ENCODE peak calls at places on chromosomes 16 and 17, in six cellular contexts. E, J, X, P, O and Z are unnamed samples.

GRCh38 chr17:15510361-15510760 is 42.9 kb upstream of the CDRT4 start:
- DNase-seq in P (peak; percentile 59), O (no peak), E (no peak), J (no peak), X (peak; percentile 88), Z (no peak)

GRCh38 chr17:45284176-45285140 is 22.6 kb upstream of the SPATA32 start:
- DNase-seq in O (peak; percentile 19), J (no peak), P (no peak), X (no peak), E (no peak), Z (no peak)

GRCh38 chr17:77286641-77287431 is 146.1 kb downstream of the SEC14L1 start:
- DNase-seq in O (no peak), E (peak; percentile 64), J (peak; percentile 88), X (peak; percentile 81), P (no peak), Z (no peak)

GRCh38 chr17:56482229-56482628 is 111.3 kb upstream of the NOG start:
- DNase-seq in P (no peak), E (no peak), X (no peak), O (no peak), J (no peak), Z (no peak)

GRCh38 chr17:12856451-12856850 is 67.2 kb downstream of the ARHGAP44 start:
- DNase-seq in X (peak; percentile 42), P (no peak), J (no peak), E (no peak), O (no peak), Z (no peak)

GRCh38 chr17:72691017-72691416 is 401.5 kb downstream of the SLC39A11 start:
- DNase-seq in E (no peak), X (no peak), O (no peak), P (no peak), J (no peak), Z (no peak)

GRCh38 chr17:33016920-33017319 is 25.3 kb downstream of the SPACA3 start:
- DNase-seq in J (no peak), P (no peak), X (no peak), E (no peak), O (no peak), Z (no peak)

GRCh38 chr17:27552467-27552779 is 78.6 kb upstream of the LGALS9 start:
- DNase-seq in P (no peak), O (no peak), E (no peak), X (peak; percentile 77), J (no peak), Z (no peak)

GRCh38 chr17:71632328-71632727 is 488.5 kb upstream of the SOX9 start:
- DNase-seq in O (no peak), P (no peak), X (peak; percentile 63), J (no peak), E (no peak), Z (no peak)

GRCh38 chr16:64184156-64184555 is 937.7 kb downstream of the CDH11 start:
- DNase-seq in O (no peak), X (no peak), P (peak; percentile 0), J (no peak), E (no peak), Z (no peak)

GRCh38 chr17:72683506-72684404 is 408.7 kb downstream of the SLC39A11 start:
- DNase-seq in P (peak; percentile 94), E (peak; percentile 64), X (peak; percentile 98), O (no peak), J (peak; percentile 35), Z (no peak)

GRCh38 chr17:4142107-4142900 is 526 bp downstream of the ZZEF1 start:
- DNase-seq in J (peak; percentile 36), E (peak; percentile 47), P (no peak), X (peak; percentile 22), O (peak; percentile 32), Z (no peak)

GRCh38 chr16:74216319-74216718 is 80.3 kb upstream of the PSMD7 start:
- DNase-seq in X (peak; percentile 4), P (no peak), J (no peak), E (no peak), O (no peak), Z (no peak)

GRCh38 chr17:40498281-40499084 is 2.9 kb downstream of the TNS4 start:
- DNase-seq in P (no peak), O (no peak), X (no peak), E (no peak), J (no peak), Z (no peak)

GRCh38 chr17:2707721-2708584 is 3.6 kb downstream of the CLUH start:
- DNase-seq in P (no peak), X (no peak), J (peak; percentile 35), O (no peak), E (no peak), Z (no peak)

GRCh38 chr17:32192379-32192778 is 50.1 kb downstream of the RHOT1 start:
- DNase-seq in X (peak; percentile 61), O (no peak), E (no peak), J (no peak), P (no peak), Z (no peak)

GRCh38 chr16:86975445-86975844 is 341.7 kb downstream of the C16orf95 start:
- DNase-seq in X (peak; percentile 93), P (no peak), E (no peak), O (no peak), J (no peak), Z (no peak)

GRCh38 chr16:83887088-83887487 is 11.8 kb upstream of the MLYCD start:
- DNase-seq in E (no peak), P (no peak), O (no peak), J (peak; percentile 26), X (peak; percentile 20), Z (no peak)

GRCh38 chr17:70100983-70101382 is 26.0 kb downstream of the KCNJ16 start:
- DNase-seq in J (no peak), E (no peak), X (peak; percentile 42), O (no peak), P (no peak), Z (no peak)

GRCh38 chr17:59761385-59762021 is 54.0 kb downstream of the VMP1 start:
- DNase-seq in E (no peak), X (peak; percentile 72), P (peak; percentile 65), J (no peak), O (no peak), Z (no peak)

GRCh38 chr16:11101695-11102522 is 154.1 kb downstream of the SOCS1 start:
- DNase-seq in E (no peak), X (peak; percentile 64), J (no peak), O (no peak), P (no peak), Z (no peak)

GRCh38 chr16:11101283-11101682 is 154.7 kb downstream of the SOCS1 start:
- DNase-seq in E (no peak), J (no peak), O (no peak), X (no peak), P (no peak), Z (no peak)

GRCh38 chr16:11100239-11100750 is 155.7 kb downstream of the SOCS1 start:
- DNase-seq in O (no peak), E (no peak), J (peak; percentile 53), P (peak; percentile 90), X (peak; percentile 92), Z (no peak)

GRCh38 chr16:11104168-11105037 is 151.6 kb downstream of the SOCS1 start:
- DNase-seq in P (no peak), J (no peak), X (no peak), O (no peak), E (no peak), Z (no peak)

DNA sequence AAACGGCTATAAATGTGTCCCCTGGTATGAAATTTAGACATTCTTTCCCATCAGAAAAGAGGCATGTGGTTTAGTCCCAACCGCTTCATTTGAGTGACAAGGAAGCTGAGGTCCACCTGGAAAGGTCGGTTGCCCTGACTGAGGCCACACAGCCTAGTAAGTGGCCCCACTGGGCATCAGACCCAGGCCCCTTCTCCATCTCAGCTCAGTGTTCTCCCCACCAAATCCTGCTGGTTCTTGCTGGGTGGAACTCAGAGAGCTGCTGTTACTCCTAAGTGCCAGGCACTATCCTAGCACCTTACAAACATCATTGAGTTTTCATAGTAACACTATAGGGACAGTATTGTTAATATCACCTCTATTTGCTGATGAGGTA is 153.5 kb downstream of the SOCS1 start:
- DNase-seq in E (no peak), J (no peak), X (no peak), P (no peak), O (no peak), Z (no peak)
- TF ChIP-seq CTCF in E (no peak), J (no peak), X (no peak), P (no peak), O (no peak), Z (no peak)

GRCh38 chr17:50114849-50115357 is 15.1 kb downstream of the SAMD14 start:
- DNase-seq in P (no peak), O (peak; percentile 65), X (peak; percentile 82), J (peak; percentile 49), E (no peak), Z (no peak)
- TF ChIP-seq CTCF in P (peak; percentile 75), O (peak; percentile 82), X (peak; percentile 82), J (peak; percentile 61), E (peak; percentile 34), Z (peak; percentile 50)

GRCh38 chr16:68094614-68094934 is 9.4 kb downstream of the NFATC3 start:
- DNase-seq in X (no peak), E (no peak), J (no peak), P (no peak), O (no peak), Z (no peak)
- TF ChIP-seq CTCF in X (no peak), E (no peak), J (peak; percentile 4), P (no peak), O (no peak), Z (no peak)

GRCh38 chr17:67833946-67834631 is 8.8 kb downstream of the BPTF start:
- DNase-seq in P (no peak), E (no peak), X (no peak), J (no peak), O (no peak), Z (no peak)
- TF ChIP-seq CTCF in P (no peak), E (no peak), X (no peak), J (no peak), O (no peak), Z (no peak)

GRCh38 chr17:18093616-18094408 is 6.1 kb downstream of the DRG2 start:
- DNase-seq in O (no peak), P (no peak), J (no peak), X (peak; percentile 87), E (no peak), Z (no peak)
- TF ChIP-seq CTCF in O (peak; percentile 17), P (peak; percentile 52), J (no peak), X (peak; percentile 64), E (no peak), Z (no peak)

DNA sequence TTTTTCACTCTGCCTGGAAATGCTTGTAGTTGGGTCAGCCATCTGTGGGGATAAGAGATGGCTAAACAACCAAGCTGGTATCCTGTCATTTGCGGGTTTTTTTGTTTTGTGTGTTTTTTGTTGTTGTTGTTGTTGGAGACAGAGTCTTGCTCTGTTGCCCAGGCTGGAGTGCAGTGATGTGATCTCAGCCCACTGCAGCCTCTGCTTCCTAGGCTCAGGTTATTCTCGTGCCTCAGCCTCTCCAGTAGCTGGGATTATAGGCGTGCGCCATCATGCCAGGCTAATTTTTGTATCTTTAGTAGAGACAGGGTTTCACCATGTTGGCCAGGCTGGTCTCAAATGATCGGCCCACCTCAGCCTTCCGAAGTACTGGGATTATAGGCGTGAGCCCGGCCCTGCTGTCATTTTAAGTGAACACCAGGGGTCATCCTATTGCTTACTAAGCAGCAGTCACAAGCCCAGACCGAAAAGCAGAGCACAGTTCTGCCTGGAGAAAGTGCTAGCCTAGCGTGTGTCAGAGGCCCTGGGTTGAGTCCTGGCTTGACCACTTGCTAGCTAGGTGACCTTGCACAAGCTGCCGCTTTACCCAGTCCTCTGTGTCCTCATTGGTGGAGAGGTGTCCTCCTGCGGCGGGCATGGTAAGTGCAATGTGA is 4.6 kb downstream of the SMCR8 start:
- DNase-seq in E (no peak), O (peak; percentile 70), P (no peak), X (peak; percentile 72), J (no peak), Z (no peak)
- TF ChIP-seq CTCF in E (no peak), O (peak; percentile 50), P (peak; percentile 66), X (peak; percentile 48), J (peak; percentile 30), Z (no peak)